ENCODE peak calls at places on chromosomes 3 and 15, in ten cellular contexts. D is activated CD4-positive, alpha-beta T cell treated with anti-CD3 and anti-CD28 coated beads, Interleukin-2, amount 50 U/mL, for 48 hours; E is SK-MEL-5; G is M059J; X is AG10803; J is LoVo; Z is NCI-H2227 treated with DMSO at 0.1 percent for 48 hours; U is SW480; O is NCI-H510A treated with DMSO at 0.1 percent for 48 hours; R is activated naive CD8-positive, alpha-beta T cell treated with anti-CD3 and anti-CD28 coated beads for 36 hours. C is an unnamed sample.

GRCh38 chr15:69515508-69516290 is 63.1 kb downstream of the RPLP1 start:
- DNase-seq in D (no peak), E (no peak), G (no peak), X (no peak), J (no peak), Z (no peak), U (no peak), O (no peak), R (no peak), C (no peak)

GRCh38 chr15:25501828-25502446 is 63.1 kb upstream of the UBE3A start:
- DNase-seq in D (no peak), E (peak; percentile 57), G (peak; percentile 14), X (peak; percentile 35), J (peak; percentile 54), Z (no peak), U (peak; percentile 25), O (peak; percentile 6), R (no peak), C (peak; percentile 78)

GRCh38 chr15:55858661-55859060 is 115.7 kb upstream of the PRTG start:
- DNase-seq in D (no peak), E (no peak), G (peak; percentile 27), X (peak; percentile 50), J (no peak), Z (no peak), U (no peak), O (no peak), R (no peak), C (no peak)

GRCh38 chr15:58707397-58707796 is 42.1 kb downstream of the ADAM10 start:
- DNase-seq in D (no peak), E (no peak), G (no peak), X (no peak), J (no peak), Z (no peak), U (no peak), O (no peak), R (no peak), C (no peak)

GRCh38 chr3:31968391-31968926 is 12.6 kb downstream of the OSBPL10 start:
- DNase-seq in D (no peak), E (no peak), G (peak; percentile 71), X (peak; percentile 62), J (no peak), Z (no peak), U (peak; percentile 5), O (no peak), R (no peak), C (no peak)

GRCh38 chr15:53611145-53611920 is 148.1 kb downstream of the WDR72 start:
- DNase-seq in D (no peak), E (peak; percentile 28), G (peak; percentile 7), X (no peak), J (no peak), Z (no peak), U (no peak), O (no peak), R (no peak), C (peak; percentile 37)

GRCh38 chr15:77335298-77335697 is 84.6 kb downstream of the PEAK1 start:
- DNase-seq in D (no peak), E (no peak), G (peak; percentile 14), X (no peak), J (no peak), Z (no peak), U (no peak), O (no peak), R (no peak), C (no peak)

GRCh38 chr3:150286390-150287147 is 121.5 kb upstream of the TSC22D2 start:
- DNase-seq in D (no peak), E (peak; percentile 64), G (peak; percentile 71), X (peak; percentile 40), J (peak; percentile 76), Z (peak; percentile 7), U (peak; percentile 73), O (peak; percentile 38), R (no peak), C (peak; percentile 64)

GRCh38 chr3:177343122-177343521 is 145.8 kb upstream of the TBL1XR1 start:
- DNase-seq in D (no peak), E (no peak), G (no peak), X (no peak), J (no peak), Z (no peak), U (no peak), O (no peak), R (no peak), C (no peak)

GRCh38 chr3:86921981-86922680 is 68.8 kb downstream of the VGLL3 start:
- DNase-seq in D (no peak), E (no peak), G (peak; percentile 5), X (peak; percentile 61), J (no peak), Z (no peak), U (no peak), O (no peak), R (no peak), C (no peak)

GRCh38 chr15:61032600-61033286 is 196.4 kb downstream of the RORA start:
- DNase-seq in D (no peak), E (no peak), G (no peak), X (no peak), J (no peak), Z (no peak), U (no peak), O (no peak), R (no peak), C (no peak)

GRCh38 chr3:1326546-1326945 is 233.7 kb downstream of the CNTN6 start:
- DNase-seq in D (no peak), E (peak; percentile 40), G (no peak), X (no peak), J (no peak), Z (no peak), U (no peak), O (no peak), R (no peak), C (no peak)